ENCODE peak calls at places on chromosome 17, in four cellular contexts. O, Z, I and H are unnamed samples.
A peak's percentile ranks its signal among the peaks of the same experiment; 100 is the strongest.

GRCh38 chr17:74654742-74655141 is 31.2 kb upstream of the CD300E start:
- DNase-seq in O (no peak), I (no peak), Z (no peak), H (no peak)

GRCh38 chr17:50278526-50279180 is 4.4 kb downstream of the TMEM92 start:
- DNase-seq in I (no peak), Z (no peak), O (no peak), H (no peak)

GRCh38 chr17:2468270-2468669 is 43.4 kb downstream of the METTL16 start:
- DNase-seq in Z (no peak), I (no peak), O (no peak), H (no peak)

GRCh38 chr17:32161506-32162365 is 19.4 kb downstream of the RHOT1 start:
- DNase-seq in O (no peak), Z (no peak), I (no peak), H (no peak)

GRCh38 chr17:14355556-14355955 is 54.7 kb downstream of the HS3ST3B1 start:
- DNase-seq in O (no peak), Z (no peak), I (no peak), H (no peak)

GRCh38 chr17:1460233-1460632 is 4.2 kb upstream of the CRK start:
- DNase-seq in Z (no peak), O (peak; percentile 45), I (no peak), H (no peak)

GRCh38 chr17:78357687-78358537 is 2.0 kb downstream of the SOCS3 start:
- DNase-seq in Z (no peak), O (no peak), I (no peak), H (no peak)

GRCh38 chr17:77894126-77894956 is 64.2 kb upstream of the TNRC6C start:
- DNase-seq in I (no peak), Z (no peak), O (no peak), H (no peak)

GRCh38 chr17:7843536-7844291 is 9.7 kb downstream of the KDM6B start:
- DNase-seq in O (peak; percentile 85), Z (peak; percentile 85), I (peak; percentile 70), H (no peak)

GRCh38 chr17:82907797-82908261 is 68.0 kb upstream of the ZNF750 start:
- DNase-seq in O (no peak), I (no peak), Z (no peak), H (no peak)

GRCh38 chr17:63082952-63083351 is 116.9 kb downstream of the TANC2 start:
- DNase-seq in I (no peak), O (no peak), Z (no peak), H (no peak)

GRCh38 chr17:17712268-17712924 is 31.1 kb downstream of the RAI1 start:
- DNase-seq in I (peak; percentile 68), Z (no peak), O (no peak), H (no peak)

GRCh38 chr17:73769480-73769879 is 125.2 kb upstream of the SDK2 start:
- DNase-seq in I (no peak), O (no peak), Z (no peak), H (no peak)

GRCh38 chr17:49995055-49995738 is at the start of gene DLX3:
- DNase-seq in Z (peak; percentile 13), I (no peak), O (no peak), H (peak; percentile 65)

DNA sequence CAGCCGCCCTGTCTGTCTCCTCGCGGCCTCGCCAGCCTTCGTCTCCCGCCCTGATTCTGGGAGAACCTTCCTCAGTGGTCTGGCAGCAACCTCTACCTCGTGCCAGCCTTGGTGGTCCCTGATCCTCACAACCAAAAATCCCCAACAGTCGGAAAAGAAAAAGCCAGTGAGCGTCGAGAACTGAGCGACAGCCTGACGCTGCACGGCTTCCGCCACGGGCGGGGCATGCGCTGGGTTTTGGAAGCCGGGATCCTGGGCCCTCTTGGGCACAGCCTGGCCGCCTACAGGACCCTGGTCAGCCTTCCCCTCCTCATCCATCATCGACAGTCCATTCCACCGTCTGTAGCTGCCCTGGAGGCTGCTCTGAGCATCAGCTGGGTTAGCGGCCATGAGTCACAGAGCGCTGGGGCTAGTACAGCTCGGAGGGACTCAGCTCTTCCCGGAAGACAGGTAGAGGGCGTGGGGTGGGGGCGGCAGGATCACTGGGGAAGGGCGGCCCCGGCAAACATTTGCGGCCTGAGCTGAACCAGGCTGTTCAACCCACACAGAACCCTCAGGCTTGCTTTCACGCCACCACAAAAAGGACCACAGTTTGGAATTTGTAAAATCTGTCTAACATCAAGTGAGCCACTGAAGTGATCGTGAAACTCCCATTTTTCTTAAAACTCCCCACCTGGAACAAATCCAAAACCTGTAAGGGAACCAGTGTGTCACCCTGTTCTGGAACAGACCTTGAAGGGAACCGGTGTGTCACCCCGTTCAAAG is 55.4 kb upstream of the DOC2B start:
- DNase-seq in I (no peak), Z (no peak), O (no peak), H (peak; percentile 55)
- TF ChIP-seq GABPA in I (no peak), Z (no peak), O (no peak), H (no peak)

DNA sequence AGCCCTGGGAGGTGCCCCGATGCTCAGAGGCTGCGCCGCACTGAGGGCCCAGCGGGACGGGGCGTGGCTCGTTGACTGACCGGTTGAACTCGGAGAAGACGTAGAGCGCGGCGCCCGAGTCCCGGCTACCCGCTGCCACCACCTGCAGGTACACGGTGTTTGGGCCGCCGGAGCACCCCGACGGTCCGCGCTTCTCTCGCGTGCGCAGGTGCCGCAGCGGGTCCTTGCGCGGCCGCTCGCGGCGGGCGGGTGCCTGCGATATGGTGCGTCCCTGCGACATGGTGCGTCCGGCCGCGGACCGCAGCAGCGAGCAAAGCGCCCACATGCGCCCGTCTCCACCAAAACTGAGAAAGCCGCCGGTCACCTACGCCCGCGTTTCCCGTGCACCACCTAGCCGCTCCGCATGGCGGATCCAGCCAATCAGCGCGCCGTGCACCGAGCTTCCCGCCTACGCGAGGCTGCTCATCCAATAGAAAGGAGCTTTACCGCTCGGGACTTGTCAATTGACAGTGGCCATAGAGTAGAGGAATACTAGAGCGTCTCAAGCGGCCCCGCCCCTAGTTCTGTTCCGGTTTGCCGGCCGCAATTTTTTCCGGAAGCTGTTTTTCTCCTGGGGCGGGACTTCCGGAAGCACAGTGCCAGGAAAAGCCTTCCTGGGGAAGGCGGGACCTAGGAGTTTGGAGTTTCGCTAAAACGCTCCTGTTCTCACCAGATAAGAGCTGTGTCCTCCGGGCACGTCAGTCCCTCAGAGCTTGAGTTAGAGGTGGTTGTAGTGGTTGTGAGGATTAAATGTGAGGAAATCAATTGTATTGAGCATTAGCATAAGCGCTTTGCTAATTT is at the start of gene ELAC2:
- DNase-seq in Z (peak; percentile 95), O (peak; percentile 97), I (peak; percentile 88), H (peak; percentile 92)
- TF ChIP-seq POLR2A in Z (peak; percentile 84), O (peak; percentile 83), I (peak; percentile 95), H (peak; percentile 95)

GRCh38 chr17:6279659-6280058 is 155.3 kb downstream of the AIPL1 start:
- DNase-seq in I (no peak), Z (peak; percentile 9), O (peak; percentile 38), H (peak; percentile 74)
- TF ChIP-seq GABPA in I (no peak), Z (no peak), O (no peak), H (no peak)

GRCh38 chr17:44171931-44172455 is 1.5 kb downstream of the ASB16 start:
- DNase-seq in I (no peak), Z (no peak), O (no peak), H (no peak)
- TF ChIP-seq POLR2A in I (peak; percentile 33), Z (peak; percentile 36), O (no peak), H (no peak)

DNA sequence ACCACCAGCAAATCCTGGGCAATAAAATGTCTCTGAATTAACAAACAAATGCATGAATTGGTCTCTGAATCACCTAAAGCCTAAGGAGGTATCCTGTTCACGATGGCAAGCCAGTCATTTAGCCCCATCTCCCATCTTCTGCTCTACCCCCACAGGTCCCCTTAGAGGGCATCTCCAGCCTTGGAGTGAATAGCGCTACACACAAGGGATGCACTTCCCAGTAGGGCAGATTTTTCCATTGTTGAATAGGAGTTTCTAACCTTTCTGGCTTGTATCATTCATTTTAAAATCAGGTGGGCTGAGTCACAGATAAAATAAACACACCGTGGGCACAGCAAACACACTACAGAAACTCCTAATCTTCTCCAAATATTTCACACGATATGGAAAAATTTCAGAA is 201.2 kb upstream of the NOG start:
- DNase-seq in Z (no peak), O (no peak), I (no peak), H (no peak)
- TF ChIP-seq GABPA in Z (no peak), O (no peak), I (no peak), H (no peak)

GRCh38 chr17:19703106-19703775 is 13.1 kb downstream of the SLC47A2 start:
- DNase-seq in O (no peak), I (no peak), Z (no peak), H (no peak)
- TF ChIP-seq POLR2A in O (no peak), I (no peak), Z (no peak), H (no peak)

GRCh38 chr17:70624208-70624607 is 454.9 kb downstream of the KCNJ2 start:
- DNase-seq in Z (no peak), O (no peak), I (no peak), H (no peak)

GRCh38 chr17:70622382-70623260 is 453.3 kb downstream of the KCNJ2 start:
- DNase-seq in Z (peak; percentile 14), O (no peak), I (no peak), H (peak; percentile 81)

GRCh38 chr17:70621593-70621992 is 452.3 kb downstream of the KCNJ2 start:
- DNase-seq in I (no peak), Z (no peak), O (no peak), H (no peak)
- TF ChIP-seq GABPA in I (no peak), Z (no peak), O (no peak), H (no peak)

GRCh38 chr17:4600563-4600962 is 16.2 kb downstream of the SMTNL2 start:
- DNase-seq in I (no peak), O (no peak), Z (no peak), H (no peak)
- TF ChIP-seq POLR2A in I (no peak), O (no peak), Z (no peak), H (no peak)